ENCODE peak calls at places on chromosomes 16 and 17, in nine cellular contexts. O, F, H, U, Q, M, C, Y and B are unnamed samples.

GRCh38 chr17:16923097-16923903 is 48.6 kb downstream of the TNFRSF13B start:
- DNase-seq in C (no peak), O (no peak), F (no peak), Q (no peak), U (no peak), M (peak), H (no peak), Y (no peak), B (no peak)

GRCh38 chr16:85557083-85557975 is 55.8 kb upstream of the GSE1 start:
- DNase-seq in F (peak), M (peak), U (no peak), Q (no peak), Y (no peak), C (peak), H (no peak), O (peak), B (no peak)

GRCh38 chr17:78253946-78254672 is 22.7 kb downstream of the TMEM235 start:
- DNase-seq in Y (peak), H (peak), Q (peak), C (peak), O (peak), F (peak), U (peak), M (peak), B (peak)

GRCh38 chr17:71942626-71943025 is 178.2 kb upstream of the SOX9 start:
- DNase-seq in Q (peak), U (no peak), O (no peak), M (peak), H (no peak), Y (no peak), F (no peak), C (no peak), B (no peak)

GRCh38 chr17:11182430-11182829 is 58.6 kb upstream of the SHISA6 start:
- DNase-seq in Q (no peak), Y (no peak), C (no peak), M (no peak), F (no peak), U (no peak), H (no peak), O (no peak), B (no peak)

GRCh38 chr16:35450648-35451047 is 1991.2 kb downstream of the TP53TG3F start:
- DNase-seq in C (no peak), M (no peak), O (no peak), Y (no peak), F (no peak), H (no peak), U (no peak), Q (no peak), B (no peak)

GRCh38 chr16:90019543-90020259 is 445 bp upstream of the DBNDD1 start:
- DNase-seq in C (peak), O (peak), Y (no peak), M (no peak), H (peak), F (peak), Q (no peak), U (peak), B (peak)

GRCh38 chr17:41664172-41664457 is 24.6 kb upstream of the EIF1 start:
- DNase-seq in H (no peak), U (no peak), Y (no peak), C (no peak), M (no peak), F (no peak), O (no peak), Q (no peak), B (no peak)

GRCh38 chr16:23801387-23801786 is 34.4 kb upstream of the PRKCB start:
- DNase-seq in M (peak), F (peak), Y (peak), U (peak), O (peak), H (peak), Q (peak), C (peak), B (peak)